ENCODE peak calls at places on chromosomes 1 and 21, in six cellular contexts. J is GM12892, E is H1, P is HepG2, W is GM12878, M is K562. T is an unnamed sample.

GRCh38 chr1:99969729-99970591 is at the start of gene SLC35A3:
- DNase-seq in J (peak; percentile 83), E (peak; percentile 65), P (peak; percentile 74), W (peak; percentile 41), M (peak; percentile 70), T (peak; percentile 81)

GRCh38 chr21:37257526-37257966 is 9.6 kb downstream of the VPS26C start:
- DNase-seq in J (no peak), E (no peak), P (peak; percentile 57), W (no peak), M (no peak), T (no peak)

GRCh38 chr1:155192346-155193274 is 15.1 kb downstream of the THBS3 start:
- DNase-seq in J (no peak), E (no peak), P (no peak), W (no peak), M (peak; percentile 76), T (no peak)

GRCh38 chr1:85359874-85360708 is 83.7 kb upstream of the BCL10 start:
- DNase-seq in J (no peak), E (no peak), P (no peak), W (no peak), M (no peak), T (no peak)

GRCh38 chr1:206589206-206589605 is 23.1 kb downstream of the EIF2D start:
- DNase-seq in J (no peak), E (no peak), P (no peak), W (no peak), M (no peak), T (no peak)

GRCh38 chr1:167479331-167479979 is 38.9 kb downstream of the CD247 start:
- DNase-seq in J (no peak), E (no peak), P (no peak), W (no peak), M (no peak), T (no peak)

GRCh38 chr1:9250586-9251381 is 16.2 kb downstream of the H6PD start:
- DNase-seq in J (no peak), E (no peak), P (peak; percentile 61), W (no peak), M (no peak), T (no peak)

GRCh38 chr1:84635261-84635848 is 54.9 kb downstream of the SSX2IP start:
- DNase-seq in J (no peak), E (no peak), P (no peak), W (no peak), M (no peak), T (no peak)

GRCh38 chr1:55542901-55543504 is 327.8 kb upstream of the USP24 start:
- DNase-seq in J (no peak), E (no peak), P (no peak), W (no peak), M (no peak), T (no peak)

GRCh38 chr1:178189814-178190213 is 95.9 kb downstream of the RASAL2 start:
- DNase-seq in J (peak; percentile 0), E (peak; percentile 29), P (peak; percentile 51), W (peak; percentile 5), M (no peak), T (no peak)

GRCh38 chr1:79657916-79658662 is 651.6 kb upstream of the ADGRL4 start:
- DNase-seq in J (no peak), E (no peak), P (no peak), W (no peak), M (no peak), T (no peak)

GRCh38 chr1:67939176-67939751 is 106.0 kb upstream of the GNG12 start:
- DNase-seq in J (no peak), E (no peak), P (no peak), W (no peak), M (no peak), T (no peak)

GRCh38 chr1:9384751-9385245 is 92.1 kb downstream of the SPSB1 start:
- DNase-seq in J (no peak), E (no peak), P (no peak), W (no peak), M (no peak), T (no peak)

GRCh38 chr1:171233183-171233582 is 15.1 kb upstream of the FMO1 start:
- DNase-seq in J (no peak), E (no peak), P (no peak), W (no peak), M (no peak), T (no peak)

GRCh38 chr1:87103099-87103498 is 188.7 kb downstream of the HS2ST1 start:
- DNase-seq in J (no peak), E (no peak), P (no peak), W (no peak), M (no peak), T (no peak)

GRCh38 chr1:192439373-192440025 is 122.7 kb downstream of the RGS21 start:
- DNase-seq in J (no peak), E (no peak), P (peak; percentile 5), W (no peak), M (no peak), T (no peak)

GRCh38 chr1:182752077-182752826 is 37.3 kb upstream of the NPL start:
- DNase-seq in J (no peak), E (no peak), P (no peak), W (no peak), M (no peak), T (no peak)

GRCh38 chr1:119713538-119714456 is 2.1 kb downstream of the PHGDH start:
- DNase-seq in J (no peak), E (no peak), P (no peak), W (no peak), M (no peak), T (no peak)

DNA sequence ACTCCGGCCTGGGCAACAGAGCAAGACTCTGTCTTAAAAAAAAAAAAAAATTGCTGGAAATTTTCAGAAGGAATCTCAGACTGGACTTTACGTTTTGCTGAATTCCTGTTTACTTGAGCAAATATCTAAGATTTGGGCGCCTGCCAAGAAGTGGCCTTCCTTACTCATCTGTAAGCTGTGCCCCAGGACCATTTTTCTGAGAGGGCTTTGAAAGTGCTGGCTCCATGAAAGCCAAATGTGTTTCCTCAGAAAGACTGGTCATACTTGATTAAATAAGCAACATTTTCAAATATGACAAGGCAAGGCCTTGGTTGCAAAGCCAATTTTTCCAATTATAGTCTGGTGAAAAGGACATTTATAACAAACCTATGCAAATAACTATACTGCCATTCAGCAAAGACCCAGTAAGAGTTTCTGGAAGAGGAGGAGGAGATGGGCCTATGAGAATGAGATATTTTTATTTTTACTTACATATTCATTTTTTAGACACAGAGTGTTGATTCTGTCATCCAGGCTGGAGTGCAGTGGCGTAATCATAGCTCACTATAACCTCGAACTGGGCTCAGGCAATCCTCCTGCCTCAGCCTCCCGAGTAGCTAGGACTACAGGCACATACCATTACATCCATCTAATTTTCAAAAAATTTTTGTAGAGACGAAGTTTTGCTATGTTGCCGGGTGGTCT is 56.3 kb upstream of the HTR1D start:
- DNase-seq in J (no peak), E (no peak), P (peak; percentile 23), W (no peak), M (no peak), T (no peak)
- TF ChIP-seq TAF1 in J (no peak), E (no peak), P (no peak), W (no peak), M (no peak), T (no peak)

GRCh38 chr1:151003175-151003574 is 3.5 kb downstream of the MINDY1 start:
- DNase-seq in J (no peak), E (no peak), P (no peak), W (no peak), M (no peak), T (no peak)
- TF ChIP-seq POLR2AphosphoS5 in J (no peak), E (no peak), P (no peak), W (no peak), M (no peak), T (no peak)

DNA sequence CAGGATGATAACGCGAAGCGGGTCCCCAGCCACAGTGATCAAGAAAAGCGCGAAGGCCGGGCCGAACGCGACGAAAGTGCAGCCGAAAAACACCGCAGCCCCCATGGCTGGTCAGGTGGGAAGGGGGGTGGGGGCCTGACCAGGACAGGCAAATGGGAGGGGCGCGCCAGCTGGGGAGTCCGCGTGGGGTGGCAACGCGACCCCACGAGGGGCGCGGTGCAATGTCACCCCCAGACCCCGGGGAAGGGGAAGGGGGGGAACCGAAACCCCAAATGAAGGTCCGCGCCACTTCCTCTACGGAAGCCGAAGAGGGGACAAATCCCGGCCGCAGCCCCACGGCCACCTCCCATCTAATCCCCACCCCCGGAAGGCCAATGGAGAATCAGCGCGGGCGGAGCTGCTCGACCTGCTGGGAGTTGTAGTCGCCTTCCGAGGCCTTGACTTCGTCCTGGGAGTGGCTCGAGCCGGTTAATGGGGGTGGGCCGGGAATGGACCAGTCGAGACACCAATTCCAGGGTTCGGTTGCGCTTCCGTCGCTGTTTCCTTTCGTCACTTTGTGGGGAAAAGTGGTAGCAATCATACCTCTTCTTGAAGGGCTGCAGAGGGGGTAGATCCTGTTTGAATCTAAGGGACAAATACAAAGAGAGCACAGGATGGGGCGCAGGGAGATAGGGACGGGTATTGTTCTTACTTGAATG is at the start of gene APH1A:
- DNase-seq in J (peak; percentile 98), E (peak; percentile 95), P (peak; percentile 92), W (peak; percentile 78), M (peak; percentile 97), T (peak; percentile 93)
- TF ChIP-seq POLR2A in J (peak; percentile 62), E (no peak), P (peak; percentile 53), W (peak; percentile 84), M (peak; percentile 72), T (no peak)

DNA sequence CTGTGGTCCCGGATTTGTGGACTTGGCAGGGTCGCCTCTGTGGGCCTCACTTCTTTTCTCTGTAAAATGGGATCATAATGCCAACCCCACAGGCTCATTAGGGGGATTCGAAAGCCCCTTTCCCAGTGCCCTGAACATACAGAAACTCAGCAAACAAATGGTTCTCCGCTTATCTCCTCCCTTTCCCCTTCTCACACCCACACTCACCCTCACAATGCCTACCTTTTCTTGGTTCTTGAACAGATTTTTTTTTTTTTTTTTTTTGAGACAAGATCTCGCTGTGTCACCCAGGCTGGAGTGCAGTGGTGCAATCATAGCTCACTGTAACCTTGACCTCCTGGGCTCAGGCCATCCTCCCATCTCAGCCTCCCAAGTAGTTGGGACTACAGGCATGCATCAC is 175.7 kb downstream of the KAZN start:
- DNase-seq in J (no peak), E (no peak), P (no peak), W (no peak), M (no peak), T (no peak)
- TF ChIP-seq TAF1 in J (no peak), E (no peak), P (no peak), W (no peak), M (no peak), T (no peak)

GRCh38 chr1:91020967-91021685 is 709 bp downstream of the ZNF644 start:
- DNase-seq in J (peak; percentile 29), E (peak; percentile 73), P (peak; percentile 78), W (no peak), M (peak; percentile 65), T (no peak)

GRCh38 chr1:91024501-91025119 is 2.8 kb upstream of the ZNF644 start:
- DNase-seq in J (no peak), E (no peak), P (no peak), W (no peak), M (no peak), T (no peak)

GRCh38 chr1:91022518-91022929 is 689 bp upstream of the ZNF644 start:
- DNase-seq in J (no peak), E (no peak), P (no peak), W (no peak), M (no peak), T (no peak)

GRCh38 chr1:91020486-91020885 is 1.3 kb downstream of the ZNF644 start:
- DNase-seq in J (no peak), E (no peak), P (no peak), W (no peak), M (no peak), T (no peak)

GRCh38 chr1:91021686-91022517 is at the start of gene ZNF644:
- DNase-seq in J (peak; percentile 78), E (peak; percentile 73), P (peak; percentile 92), W (peak; percentile 89), M (peak; percentile 90), T (peak; percentile 74)
- TF ChIP-seq POLR2AphosphoS5 in J (peak; percentile 91), E (peak; percentile 97), P (peak; percentile 60), W (peak; percentile 85), M (peak; percentile 65), T (no peak)

GRCh38 chr1:1364266-1364665 is 5.9 kb upstream of the MXRA8 start:
- DNase-seq in J (no peak), E (no peak), P (no peak), W (no peak), M (no peak), T (no peak)
- TF ChIP-seq POLR2A in J (no peak), E (no peak), P (no peak), W (no peak), M (no peak), T (no peak)

T was measured in GM12891.